ENCODE peak calls at places on chromosomes 16 and 17, in six cellular contexts. A is neural progenitor cell, C is neuronal stem cell, X is cardiac muscle cell, S is RWPE2, H is kidney. M is an unnamed sample.
A peak's percentile ranks its signal among the peaks of the same experiment; 100 is the strongest.

GRCh38 chr17:59425085-59425901 is 93.8 kb downstream of the YPEL2 start:
- DNase-seq in A (no peak), C (no peak), X (peak; percentile 81), S (no peak), H (peak; percentile 83), M (no peak)

GRCh38 chr17:63838586-63839184 is 3.8 kb downstream of the SMARCD2 start:
- DNase-seq in A (no peak), C (no peak), X (peak; percentile 94), S (peak; percentile 82), H (peak; percentile 97), M (no peak)

GRCh38 chr17:20226814-20227482 is 217.8 kb downstream of the SPECC1 start:
- DNase-seq in A (peak; percentile 87), C (peak; percentile 71), X (peak; percentile 88), S (no peak), H (peak; percentile 84), M (peak; percentile 97)

GRCh38 chr17:82246365-82247174 is 17.7 kb downstream of the SLC16A3 start:
- DNase-seq in A (no peak), C (no peak), X (peak; percentile 51), S (peak; percentile 96), H (peak; percentile 81), M (no peak)

GRCh38 chr16:46895399-46896313 is 11.5 kb downstream of the GPT2 start:
- DNase-seq in A (no peak), C (no peak), X (no peak), S (no peak), H (no peak), M (no peak)

GRCh38 chr17:79214940-79215604 is 140.4 kb downstream of the ENGASE start:
- DNase-seq in A (no peak), C (no peak), X (no peak), S (peak; percentile 42), H (no peak), M (no peak)

GRCh38 chr17:15278381-15278780 is 13.3 kb upstream of the PMP22 start:
- DNase-seq in A (no peak), C (no peak), X (no peak), S (no peak), H (no peak), M (no peak)

GRCh38 chr16:31529398-31530312 is 2.0 kb downstream of the AHSP start:
- DNase-seq in A (peak; percentile 49), C (no peak), X (no peak), S (no peak), H (peak; percentile 68), M (no peak)

GRCh38 chr17:2102931-2103398 is 48.1 kb downstream of the HIC1 start:
- DNase-seq in A (no peak), C (no peak), X (peak; percentile 65), S (no peak), H (no peak), M (no peak)

GRCh38 chr16:48054881-48055601 is 100.8 kb downstream of the ABCC12 start:
- DNase-seq in A (peak; percentile 75), C (peak; percentile 48), X (peak; percentile 77), S (no peak), H (no peak), M (peak; percentile 44)

GRCh38 chr17:30433514-30433913 is 43.7 kb upstream of the GOSR1 start:
- DNase-seq in A (no peak), C (no peak), X (peak; percentile 95), S (no peak), H (no peak), M (peak; percentile 96)

GRCh38 chr16:84225571-84225970 is 14.2 kb downstream of the KCNG4 start:
- DNase-seq in A (no peak), C (no peak), X (no peak), S (no peak), H (no peak), M (no peak)

GRCh38 chr17:75808905-75809621 is 24.5 kb downstream of the UNK start:
- DNase-seq in A (no peak), C (no peak), X (peak; percentile 77), S (no peak), H (no peak), M (peak; percentile 80)

GRCh38 chr16:11253009-11253994 is 2.7 kb downstream of the SOCS1 start:
- DNase-seq in A (no peak), C (no peak), X (no peak), S (no peak), H (no peak), M (no peak)

GRCh38 chr17:66511125-66511524 is 208.7 kb downstream of the PRKCA start:
- DNase-seq in A (no peak), C (no peak), X (no peak), S (no peak), H (no peak), M (no peak)

GRCh38 chr17:50051082-50051576 is 4.8 kb upstream of the ITGA3 start:
- DNase-seq in A (no peak), C (no peak), X (peak; percentile 71), S (peak; percentile 94), H (peak; percentile 88), M (peak; percentile 54)

GRCh38 chr17:16872351-16872751 is 99.6 kb downstream of the TNFRSF13B start:
- DNase-seq in A (no peak), C (no peak), X (peak; percentile 19), S (no peak), H (no peak), M (peak; percentile 16)

GRCh38 chr16:23132921-23133532 is 16.2 kb downstream of the USP31 start:
- DNase-seq in A (no peak), C (no peak), X (peak; percentile 50), S (no peak), H (no peak), M (no peak)

GRCh38 chr16:71726491-71727319 is 2.2 kb upstream of the PHLPP2 start:
- DNase-seq in A (no peak), C (no peak), X (no peak), S (no peak), H (no peak), M (peak; percentile 12)
- H3K27ac ChIP-seq in A (no peak overlapping the region), C (no peak overlapping the region), X (no peak overlapping the region), S (no peak overlapping the region), H (peak overlapping the region; percentile 37), M (no peak overlapping the region)

GRCh38 chr17:76868176-76868668 is at the start of gene MGAT5B:
- DNase-seq in A (peak; percentile 98), C (peak; percentile 90), X (peak; percentile 85), S (no peak), H (peak; percentile 92), M (no peak)

GRCh38 chr17:76869878-76870714 is 1.9 kb downstream of the MGAT5B start:
- DNase-seq in A (peak; percentile 76), C (no peak), X (peak; percentile 17), S (no peak), H (no peak), M (no peak)

GRCh38 chr17:76868669-76869208 is 535 bp downstream of the MGAT5B start:
- DNase-seq in A (peak; percentile 67), C (no peak), X (peak; percentile 8), S (no peak), H (no peak), M (no peak)

GRCh38 chr17:76867578-76868175 is 527 bp upstream of the MGAT5B start:
- DNase-seq in A (no peak), C (no peak), X (peak; percentile 62), S (no peak), H (no peak), M (no peak)

DNA sequence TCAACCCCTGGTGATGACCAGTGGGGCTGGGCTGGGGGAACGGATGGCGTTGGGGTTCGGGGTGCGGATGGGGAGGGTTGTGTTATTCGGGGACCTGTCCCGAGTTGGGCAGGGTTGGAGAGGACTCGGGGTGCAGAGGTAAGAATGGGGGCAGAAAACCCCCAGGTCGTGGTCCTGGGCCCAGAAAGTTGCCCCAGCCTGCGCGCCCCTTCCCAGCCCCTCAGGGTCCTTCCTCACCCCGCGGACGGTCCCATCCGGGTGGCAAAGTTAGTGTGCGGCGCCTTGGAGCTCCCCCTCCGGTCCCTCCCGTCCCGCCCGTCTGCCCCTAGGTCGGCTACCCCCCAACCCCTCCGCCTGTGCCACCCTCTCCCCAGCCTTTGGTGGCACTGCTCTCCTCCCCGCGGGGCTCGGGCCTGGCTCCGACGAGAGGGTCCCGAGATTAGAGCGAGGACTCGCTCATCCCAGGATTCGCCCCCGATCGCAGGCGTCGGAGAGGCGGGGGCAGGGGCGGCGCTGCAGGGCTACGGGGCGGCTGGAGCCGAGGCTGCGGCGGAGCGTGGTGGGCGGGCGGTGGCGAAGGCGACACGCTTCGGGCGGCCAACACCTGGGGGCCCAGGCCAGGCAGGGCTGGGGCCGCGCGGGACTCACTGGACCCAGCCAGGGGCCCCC is 1.1 kb downstream of the MGAT5B start:
- DNase-seq in A (peak; percentile 64), C (no peak), X (no peak), S (no peak), H (no peak), M (no peak)
- H3K4me3 ChIP-seq in A (peak overlapping the region; percentile 57), C (peak overlapping the region; percentile 82), X (no peak overlapping the region), S (peak overlapping the region; percentile 65), H (no peak overlapping the region), M (no peak overlapping the region)

GRCh38 chr17:40244255-40244654 is 25.2 kb downstream of the WIPF2 start:
- DNase-seq in A (no peak), C (no peak), X (no peak), S (no peak), H (no peak), M (no peak)
- H3K4me1 ChIP-seq in A (peaks cover 10% of the 10 kb centered on the region), C (no peaks in the 10 kb centered on the region), X (peaks cover 6% of the 10 kb centered on the region), S (no peaks in the 10 kb centered on the region), H (peaks cover 2% of the 10 kb centered on the region), M (no peaks in the 10 kb centered on the region)

GRCh38 chr16:89575247-89576172 is at the start of gene CPNE7:
- DNase-seq in A (peak; percentile 60), C (no peak), X (no peak), S (peak; percentile 68), H (peak; percentile 73), M (no peak)
- H3K27ac ChIP-seq in A (no peak within 1 kb of the TSS), C (no peak within 1 kb of the TSS), X (no peak within 1 kb of the TSS), S (peak within 1 kb of the TSS; percentile 53), H (no peak within 1 kb of the TSS), M (no peak within 1 kb of the TSS)

DNA sequence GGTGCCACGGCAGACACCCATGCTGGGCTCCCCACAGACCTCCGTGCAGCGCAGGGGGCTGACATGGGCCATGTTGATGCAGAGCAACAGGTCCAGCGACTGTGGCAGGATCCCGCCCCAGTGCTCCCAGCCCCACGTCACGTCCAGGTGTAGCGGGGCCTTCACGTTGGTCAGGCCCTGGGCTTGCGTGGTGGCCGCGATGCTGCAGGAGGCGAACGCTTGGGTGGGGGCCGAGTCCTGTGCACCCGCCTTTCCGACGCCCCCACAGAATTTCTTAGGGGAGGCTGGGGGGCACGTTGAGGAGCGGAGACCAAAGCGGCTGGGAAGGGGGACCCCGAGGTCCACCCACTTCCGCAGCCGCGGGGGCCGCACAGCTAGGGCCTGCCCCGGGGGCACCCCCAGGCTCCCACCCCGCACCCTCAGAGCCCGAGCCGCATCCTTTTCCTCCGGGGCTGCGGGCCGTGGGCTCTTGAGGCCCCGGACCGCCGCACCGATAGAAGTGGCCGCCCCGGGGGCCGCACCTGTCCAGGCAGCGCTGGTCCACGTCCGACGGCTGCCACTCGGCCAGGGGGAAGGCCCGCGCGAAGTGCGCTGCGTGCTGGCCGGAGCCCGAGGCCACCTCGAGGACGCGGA is 416 bp downstream of the METTL26 start:
- DNase-seq in A (no peak), C (no peak), X (no peak), S (no peak), H (no peak), M (no peak)
- H3K4me3 ChIP-seq in A (peak overlapping the region; percentile 79), C (peak overlapping the region; percentile 100), X (peak overlapping the region; percentile 83), S (peak overlapping the region; percentile 82), H (peak overlapping the region; percentile 88), M (peak overlapping the region; percentile 85)